ENCODE peak calls at places on chromosomes 1 and 21, in ten cellular contexts. One of them, this sample, is unnamed.

GRCh38 chr1:53313556-53313955 is 14.3 kb downstream of the LRP8 start:
- DNase-seq in HepG2: no peak
- DNase-seq in sigmoid colon: no peak
- DNase-seq in IMR-90: no peak
- DNase-seq in heart left ventricle: no peak
- DNase-seq in ovary: no peak
- DNase-seq in uterus: no peak
- DNase-seq in gastrocnemius medialis: no peak
- DNase-seq in tibial nerve: no peak
- DNase-seq in body of pancreas: no peak
- DNase-seq in this sample: no peak

GRCh38 chr21:42187976-42188653 is 30.8 kb upstream of the ABCG1 start:
- DNase-seq in tibial nerve: no peak
- DNase-seq in sigmoid colon: peak
- DNase-seq in uterus: no peak
- DNase-seq in HepG2: no peak
- DNase-seq in ovary: no peak
- DNase-seq in IMR-90: no peak
- DNase-seq in body of pancreas: peak
- DNase-seq in heart left ventricle: peak
- DNase-seq in gastrocnemius medialis: peak
- DNase-seq in this sample: no peak

GRCh38 chr1:47785561-47786271 is 211.5 kb downstream of the TRABD2B start:
- DNase-seq in heart left ventricle: peak
- DNase-seq in gastrocnemius medialis: peak
- DNase-seq in uterus: peak
- DNase-seq in ovary: no peak
- DNase-seq in sigmoid colon: no peak
- DNase-seq in IMR-90: no peak
- DNase-seq in body of pancreas: no peak
- DNase-seq in HepG2: peak
- DNase-seq in tibial nerve: no peak
- DNase-seq in this sample: no peak

GRCh38 chr1:194857413-194857812 is 1671.0 kb upstream of the B3GALT2 start:
- DNase-seq in heart left ventricle: no peak
- DNase-seq in HepG2: no peak
- DNase-seq in uterus: no peak
- DNase-seq in tibial nerve: no peak
- DNase-seq in ovary: no peak
- DNase-seq in body of pancreas: no peak
- DNase-seq in IMR-90: no peak
- DNase-seq in gastrocnemius medialis: no peak
- DNase-seq in sigmoid colon: no peak
- DNase-seq in this sample: no peak

GRCh38 chr1:192061556-192061955 is 96.7 kb upstream of the RGS18 start:
- DNase-seq in gastrocnemius medialis: no peak
- DNase-seq in HepG2: no peak
- DNase-seq in tibial nerve: no peak
- DNase-seq in sigmoid colon: no peak
- DNase-seq in IMR-90: no peak
- DNase-seq in body of pancreas: no peak
- DNase-seq in ovary: no peak
- DNase-seq in heart left ventricle: no peak
- DNase-seq in uterus: no peak
- DNase-seq in this sample: no peak

GRCh38 chr1:99579691-99580171 is 66.2 kb upstream of the PALMD start:
- DNase-seq in IMR-90: no peak
- DNase-seq in ovary: no peak
- DNase-seq in tibial nerve: no peak
- DNase-seq in heart left ventricle: no peak
- DNase-seq in body of pancreas: no peak
- DNase-seq in HepG2: peak
- DNase-seq in sigmoid colon: no peak
- DNase-seq in gastrocnemius medialis: no peak
- DNase-seq in uterus: no peak
- DNase-seq in this sample: no peak

GRCh38 chr1:156151093-156151688 is 2.2 kb upstream of the SEMA4A start:
- DNase-seq in heart left ventricle: peak
- DNase-seq in HepG2: no peak
- DNase-seq in body of pancreas: no peak
- DNase-seq in uterus: no peak
- DNase-seq in gastrocnemius medialis: no peak
- DNase-seq in IMR-90: peak
- DNase-seq in sigmoid colon: no peak
- DNase-seq in tibial nerve: no peak
- DNase-seq in ovary: no peak
- DNase-seq in this sample: no peak

GRCh38 chr1:180096584-180097318 is 57.9 kb upstream of the QSOX1 start:
- DNase-seq in uterus: no peak
- DNase-seq in ovary: no peak
- DNase-seq in sigmoid colon: no peak
- DNase-seq in tibial nerve: no peak
- DNase-seq in gastrocnemius medialis: no peak
- DNase-seq in body of pancreas: no peak
- DNase-seq in heart left ventricle: no peak
- DNase-seq in HepG2: no peak
- DNase-seq in IMR-90: peak
- DNase-seq in this sample: no peak

DNA sequence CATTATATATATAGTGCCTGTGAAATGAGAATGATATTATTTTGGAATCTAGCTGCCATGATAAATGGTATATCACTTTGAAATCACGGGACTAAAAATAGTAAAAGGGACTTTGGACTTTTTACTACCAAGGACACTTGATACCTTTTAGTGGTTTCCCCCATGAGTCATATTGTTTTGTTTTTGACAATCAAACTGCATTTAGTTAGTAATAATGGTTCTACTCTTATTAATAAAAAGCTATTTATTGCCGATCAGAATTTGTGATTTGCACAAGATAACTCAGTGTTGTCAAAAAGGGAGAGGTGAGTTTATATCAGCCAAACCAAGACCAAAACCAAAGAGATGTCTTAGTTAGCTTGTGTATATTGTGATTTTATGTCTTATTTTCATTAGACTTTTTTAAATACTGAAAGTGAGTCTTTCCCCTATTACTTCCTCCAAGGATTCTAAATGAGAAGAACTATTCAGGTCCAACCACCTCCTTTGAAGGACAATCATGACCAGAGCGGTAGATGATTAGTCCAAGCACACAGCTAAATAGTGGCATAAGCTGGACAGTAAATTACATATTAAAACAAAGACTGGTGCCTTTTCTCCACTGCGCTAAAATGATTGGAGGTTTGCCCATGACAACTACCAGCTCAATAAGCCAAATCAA is 281.7 kb upstream of the ESRRG start:
- DNase-seq in body of pancreas: no peak
- DNase-seq in gastrocnemius medialis: no peak
- DNase-seq in sigmoid colon: no peak
- DNase-seq in uterus: no peak
- DNase-seq in IMR-90: no peak
- DNase-seq in heart left ventricle: no peak
- DNase-seq in ovary: no peak
- DNase-seq in HepG2: no peak
- DNase-seq in tibial nerve: no peak
- DNase-seq in this sample: no peak
- H3K4me3 ChIP-seq in body of pancreas: no peak
- H3K4me3 ChIP-seq in gastrocnemius medialis: no peak
- H3K4me3 ChIP-seq in sigmoid colon: no peak
- H3K4me3 ChIP-seq in uterus: no peak
- H3K4me3 ChIP-seq in IMR-90: no peak
- H3K4me3 ChIP-seq in heart left ventricle: no peak
- H3K4me3 ChIP-seq in ovary: no peak
- H3K4me3 ChIP-seq in HepG2: no peak
- H3K4me3 ChIP-seq in tibial nerve: no peak
- H3K4me3 ChIP-seq in this sample: no peak

DNA sequence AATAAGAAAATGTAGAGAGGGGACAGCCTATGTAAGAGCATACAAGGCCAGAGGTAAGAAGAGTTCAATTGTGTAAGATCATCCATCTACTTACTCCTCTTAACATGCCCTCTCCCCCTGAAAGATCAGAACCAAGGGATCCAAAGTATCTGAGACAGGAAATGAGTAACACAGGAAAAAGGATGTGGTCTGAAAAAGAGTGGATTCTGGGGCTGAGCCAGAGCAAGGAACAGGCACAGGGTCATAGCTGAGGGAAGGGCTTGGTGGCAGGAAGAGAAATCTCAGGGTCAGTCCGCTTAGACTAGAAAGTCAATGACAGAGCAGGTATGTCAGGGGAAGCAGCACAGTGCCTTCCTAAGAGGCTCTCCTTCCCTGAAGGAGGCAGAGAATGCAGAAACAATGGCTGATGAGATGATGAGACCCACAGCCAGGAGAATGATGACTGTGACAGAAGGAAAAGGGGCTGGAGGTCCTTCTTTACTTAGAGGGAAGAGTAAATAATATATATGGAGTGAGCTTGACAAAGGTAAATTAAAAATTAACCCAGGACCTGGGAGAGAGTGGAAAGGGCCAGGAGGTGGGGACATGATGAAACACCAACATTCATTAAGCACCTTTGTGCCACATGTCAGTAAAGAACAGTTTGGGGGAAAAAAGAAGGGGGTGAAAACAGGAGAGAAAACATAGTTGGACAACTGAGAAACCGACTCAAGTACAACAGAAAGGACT is 26.2 kb upstream of the A3GALT2 start:
- DNase-seq in heart left ventricle: no peak
- DNase-seq in body of pancreas: peak
- DNase-seq in HepG2: peak
- DNase-seq in gastrocnemius medialis: peak
- DNase-seq in ovary: no peak
- DNase-seq in uterus: peak
- DNase-seq in sigmoid colon: peak
- DNase-seq in tibial nerve: no peak
- DNase-seq in IMR-90: peak
- DNase-seq in this sample: peak
- TF ChIP-seq POLR2A in heart left ventricle: no peak
- TF ChIP-seq POLR2A in body of pancreas: peak
- TF ChIP-seq POLR2A in HepG2: peak
- TF ChIP-seq POLR2A in gastrocnemius medialis: peak
- TF ChIP-seq POLR2A in ovary: no peak
- TF ChIP-seq POLR2A in uterus: peak
- TF ChIP-seq POLR2A in sigmoid colon: peak
- TF ChIP-seq POLR2A in tibial nerve: peak
- TF ChIP-seq POLR2A in IMR-90: peak
- TF ChIP-seq POLR2A in this sample: peak

DNA sequence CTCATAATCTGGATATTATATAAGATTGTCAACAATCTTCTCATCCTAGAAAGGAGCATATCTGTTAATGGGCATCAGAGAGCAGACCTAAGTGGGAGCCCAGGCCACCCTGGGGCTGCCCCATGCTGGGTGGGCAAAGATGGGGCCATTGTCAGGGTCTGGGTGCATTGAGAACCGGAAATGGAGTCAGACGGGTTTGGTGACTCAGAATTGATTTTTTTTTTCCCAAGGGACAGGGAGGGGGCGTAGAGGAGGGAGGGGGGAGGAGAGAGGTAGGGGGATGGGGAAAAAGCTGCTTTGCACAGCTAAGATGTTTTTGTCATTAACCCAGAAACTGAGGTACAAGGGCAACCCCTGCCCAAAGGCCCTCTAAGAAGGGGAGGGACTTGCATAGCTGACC is 1.3 kb downstream of the ATXN7L2 start:
- DNase-seq in body of pancreas: no peak
- DNase-seq in HepG2: no peak
- DNase-seq in IMR-90: no peak
- DNase-seq in ovary: no peak
- DNase-seq in uterus: no peak
- DNase-seq in gastrocnemius medialis: no peak
- DNase-seq in sigmoid colon: no peak
- DNase-seq in heart left ventricle: no peak
- DNase-seq in tibial nerve: no peak
- DNase-seq in this sample: no peak
- H3K4me3 ChIP-seq in body of pancreas: no peak
- H3K4me3 ChIP-seq in HepG2: no peak
- H3K4me3 ChIP-seq in IMR-90: peak
- H3K4me3 ChIP-seq in ovary: no peak
- H3K4me3 ChIP-seq in uterus: no peak
- H3K4me3 ChIP-seq in gastrocnemius medialis: peak
- H3K4me3 ChIP-seq in sigmoid colon: no peak
- H3K4me3 ChIP-seq in heart left ventricle: no peak
- H3K4me3 ChIP-seq in tibial nerve: peak
- H3K4me3 ChIP-seq in this sample: peak

DNA sequence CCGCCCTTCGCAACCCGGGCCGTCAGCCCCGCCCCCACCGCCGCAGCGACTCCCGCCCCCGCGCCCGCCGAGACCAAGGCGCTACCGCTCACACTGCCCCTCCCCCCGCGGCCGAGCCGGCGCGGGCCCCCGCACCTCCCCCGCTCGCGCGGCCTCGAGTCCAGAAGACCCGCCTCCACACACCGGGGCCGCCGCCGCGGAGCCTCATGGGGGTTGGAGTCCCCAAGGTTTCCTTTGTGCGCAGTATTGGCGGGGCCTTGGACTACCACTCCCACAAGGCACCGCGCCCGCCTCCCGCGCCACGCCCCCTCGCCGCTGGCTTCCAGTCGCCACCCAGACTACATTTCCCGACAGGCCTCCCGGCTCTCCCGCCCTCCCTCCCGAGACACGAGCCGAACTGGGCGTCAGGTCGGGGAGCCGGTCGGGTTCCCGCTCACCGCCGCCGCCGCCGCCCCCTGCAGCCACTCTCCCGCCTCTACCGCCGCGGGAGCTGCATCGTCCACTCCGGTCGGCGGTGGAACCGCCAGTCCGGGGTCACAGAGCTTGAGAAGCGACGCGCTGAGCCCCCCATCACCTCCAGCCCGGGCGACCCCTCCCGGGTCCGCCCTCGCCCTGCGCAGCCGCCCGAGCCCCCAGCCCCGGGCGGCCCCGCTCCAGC is at the start of gene PHF13:
- DNase-seq in tibial nerve: peak
- DNase-seq in uterus: peak
- DNase-seq in gastrocnemius medialis: peak
- DNase-seq in body of pancreas: peak
- DNase-seq in heart left ventricle: peak
- DNase-seq in sigmoid colon: peak
- DNase-seq in ovary: peak
- DNase-seq in IMR-90: peak
- DNase-seq in HepG2: peak
- DNase-seq in this sample: peak
- TF ChIP-seq POLR2A in tibial nerve: peak
- TF ChIP-seq POLR2A in uterus: peak
- TF ChIP-seq POLR2A in gastrocnemius medialis: peak
- TF ChIP-seq POLR2A in body of pancreas: no peak
- TF ChIP-seq POLR2A in heart left ventricle: no peak
- TF ChIP-seq POLR2A in sigmoid colon: peak
- TF ChIP-seq POLR2A in ovary: peak
- TF ChIP-seq POLR2A in IMR-90: peak
- TF ChIP-seq POLR2A in HepG2: no peak
- TF ChIP-seq POLR2A in this sample: peak

GRCh38 chr1:246526915-246527314 is 19.8 kb upstream of the SMYD3 start:
- DNase-seq in gastrocnemius medialis: no peak
- DNase-seq in sigmoid colon: no peak
- DNase-seq in body of pancreas: no peak
- DNase-seq in heart left ventricle: no peak
- DNase-seq in IMR-90: no peak
- DNase-seq in ovary: no peak
- DNase-seq in tibial nerve: no peak
- DNase-seq in HepG2: no peak
- DNase-seq in uterus: no peak
- DNase-seq in this sample: no peak
- H3K4me3 ChIP-seq in gastrocnemius medialis: no peak
- H3K4me3 ChIP-seq in sigmoid colon: no peak
- H3K4me3 ChIP-seq in body of pancreas: no peak
- H3K4me3 ChIP-seq in heart left ventricle: no peak
- H3K4me3 ChIP-seq in IMR-90: no peak
- H3K4me3 ChIP-seq in ovary: no peak
- H3K4me3 ChIP-seq in tibial nerve: no peak
- H3K4me3 ChIP-seq in HepG2: peak
- H3K4me3 ChIP-seq in uterus: no peak
- H3K4me3 ChIP-seq in this sample: no peak

GRCh38 chr1:151612506-151613274 is 840 bp downstream of the SNX27 start:
- DNase-seq in gastrocnemius medialis: no peak
- DNase-seq in tibial nerve: no peak
- DNase-seq in ovary: peak
- DNase-seq in sigmoid colon: no peak
- DNase-seq in IMR-90: no peak
- DNase-seq in uterus: peak
- DNase-seq in heart left ventricle: peak
- DNase-seq in body of pancreas: peak
- DNase-seq in HepG2: no peak
- DNase-seq in this sample: peak
- TF ChIP-seq POLR2A in gastrocnemius medialis: no peak
- TF ChIP-seq POLR2A in tibial nerve: no peak
- TF ChIP-seq POLR2A in ovary: no peak
- TF ChIP-seq POLR2A in sigmoid colon: no peak
- TF ChIP-seq POLR2A in IMR-90: no peak
- TF ChIP-seq POLR2A in uterus: no peak
- TF ChIP-seq POLR2A in heart left ventricle: no peak
- TF ChIP-seq POLR2A in body of pancreas: no peak
- TF ChIP-seq POLR2A in HepG2: no peak
- TF ChIP-seq POLR2A in this sample: no peak

This sample was measured in thyroid gland.